ENCODE peak calls at places on chromosomes 16 and 17, in five cellular contexts. W is GM06990, U is nephron progenitor cell, Z is PC-9, H is endothelial cell. J is an unnamed sample.

GRCh38 chr17:9646556-9646905 is 1.2 kb downstream of the USP43 start:
- DNase-seq in W (no peak), U (no peak), Z (no peak), H (no peak), J (no peak)

GRCh38 chr16:57315401-57315800 is 30.9 kb upstream of the PLLP start:
- DNase-seq in W (no peak), U (no peak), Z (no peak), H (no peak), J (no peak)

GRCh38 chr16:69017036-69017783 is 88.2 kb upstream of the HAS3 start:
- DNase-seq in W (no peak), U (no peak), Z (no peak), H (no peak), J (no peak)

GRCh38 chr16:86828202-86828601 is 249.9 kb downstream of the FOXL1 start:
- DNase-seq in W (no peak), U (no peak), Z (no peak), H (no peak), J (no peak)

GRCh38 chr17:17751489-17751995 is 70.3 kb downstream of the RAI1 start:
- DNase-seq in W (peak), U (no peak), Z (peak), H (no peak), J (no peak)

GRCh38 chr16:57668630-57669475 is 747 bp downstream of the ADGRG3 start:
- DNase-seq in W (no peak), U (no peak), Z (no peak), H (no peak), J (no peak)

GRCh38 chr16:76931186-76931585 is 259.8 kb upstream of the MON1B start:
- DNase-seq in W (no peak), U (no peak), Z (no peak), H (no peak), J (no peak)

GRCh38 chr17:15213381-15214087 is 51.6 kb downstream of the PMP22 start:
- DNase-seq in W (no peak), U (peak), Z (no peak), H (peak), J (no peak)

GRCh38 chr17:76903631-76904030 is 35.4 kb downstream of the MGAT5B start:
- DNase-seq in W (no peak), U (no peak), Z (no peak), H (no peak), J (no peak)

GRCh38 chr17:46769531-46770438 is 48.7 kb downstream of the WNT3 start:
- DNase-seq in W (no peak), U (no peak), Z (no peak), H (no peak), J (no peak)

GRCh38 chr17:38568845-38569510 is 36.8 kb downstream of the SRCIN1 start:
- DNase-seq in W (no peak), U (no peak), Z (no peak), H (no peak), J (no peak)

GRCh38 chr16:77807-78443 is at the start of gene MPG:
- DNase-seq in W (peak), U (peak), Z (peak), H (peak), J (peak)

GRCh38 chr17:17971431-17972125 is 622 bp downstream of the TOM1L2 start:
- DNase-seq in W (no peak), U (no peak), Z (peak), H (no peak), J (no peak)

GRCh38 chr17:51322390-51323029 is 62.2 kb downstream of the UTP18 start:
- DNase-seq in W (no peak), U (no peak), Z (no peak), H (no peak), J (no peak)

GRCh38 chr16:61654962-61655361 is 381.3 kb downstream of the CDH8 start:
- DNase-seq in W (no peak), U (no peak), Z (no peak), H (no peak), J (no peak)

GRCh38 chr17:65182233-65182632 is 45.1 kb downstream of the RGS9 start:
- DNase-seq in W (peak), U (no peak), Z (no peak), H (no peak), J (no peak)

GRCh38 chr16:22092143-22092933 is at the start of gene VWA3A:
- DNase-seq in W (no peak), U (peak), Z (peak), H (peak), J (peak)

GRCh38 chr17:34076743-34077631 is 178.1 kb upstream of the CCL2 start:
- DNase-seq in W (no peak), U (no peak), Z (no peak), H (no peak), J (no peak)

GRCh38 chr16:87490091-87490798 is 2.6 kb downstream of the ZCCHC14 start:
- DNase-seq in W (no peak), U (no peak), Z (no peak), H (no peak), J (no peak)

GRCh38 chr16:48136547-48137360 is 19.0 kb downstream of the ABCC12 start:
- DNase-seq in W (no peak), U (no peak), Z (no peak), H (no peak), J (no peak)

GRCh38 chr16:55116165-55116894 is 185.7 kb downstream of the IRX5 start:
- DNase-seq in W (no peak), U (no peak), Z (no peak), H (no peak), J (no peak)

GRCh38 chr17:74782571-74782970 is 6.4 kb upstream of the NAT9 start:
- DNase-seq in W (no peak), U (no peak), Z (no peak), H (no peak), J (no peak)

GRCh38 chr17:869567-870530 is 87.7 kb downstream of the MRM3 start:
- DNase-seq in W (no peak), U (no peak), Z (peak), H (no peak), J (no peak)

GRCh38 chr16:28091706-28092105 is 28.2 kb upstream of the GSG1L start:
- DNase-seq in W (no peak), U (no peak), Z (no peak), H (no peak), J (no peak)

GRCh38 chr16:57607676-57608461 is 20.6 kb upstream of the ADGRG1 start:
- DNase-seq in W (no peak), U (no peak), Z (no peak), H (no peak), J (peak)

GRCh38 chr16:21638573-21638975 is 13.8 kb downstream of the IGSF6 start:
- DNase-seq in W (no peak), U (no peak), Z (no peak), H (no peak), J (no peak)

GRCh38 chr17:45308840-45309239 is 8.0 kb downstream of the MAP3K14 start:
- DNase-seq in W (no peak), U (no peak), Z (no peak), H (no peak), J (no peak)

GRCh38 chr17:78257810-78258322 is 26.4 kb downstream of the TMEM235 start:
- DNase-seq in W (peak), U (no peak), Z (peak), H (no peak), J (no peak)

GRCh38 chr17:78722101-78722761 is 59.8 kb downstream of the CYTH1 start:
- DNase-seq in W (peak), U (no peak), Z (no peak), H (no peak), J (no peak)

GRCh38 chr17:55059724-55060123 is 91.2 kb downstream of the STXBP4 start:
- DNase-seq in W (no peak), U (no peak), Z (no peak), H (no peak), J (no peak)

GRCh38 chr17:55054429-55054828 is 85.9 kb downstream of the STXBP4 start:
- DNase-seq in W (no peak), U (no peak), Z (no peak), H (no peak), J (no peak)

GRCh38 chr17:55057184-55057583 is 88.6 kb downstream of the STXBP4 start:
- DNase-seq in W (no peak), U (no peak), Z (no peak), H (no peak), J (no peak)

GRCh38 chr17:55056530-55056929 is 88.0 kb downstream of the STXBP4 start:
- DNase-seq in W (no peak), U (no peak), Z (peak), H (no peak), J (no peak)

DNA sequence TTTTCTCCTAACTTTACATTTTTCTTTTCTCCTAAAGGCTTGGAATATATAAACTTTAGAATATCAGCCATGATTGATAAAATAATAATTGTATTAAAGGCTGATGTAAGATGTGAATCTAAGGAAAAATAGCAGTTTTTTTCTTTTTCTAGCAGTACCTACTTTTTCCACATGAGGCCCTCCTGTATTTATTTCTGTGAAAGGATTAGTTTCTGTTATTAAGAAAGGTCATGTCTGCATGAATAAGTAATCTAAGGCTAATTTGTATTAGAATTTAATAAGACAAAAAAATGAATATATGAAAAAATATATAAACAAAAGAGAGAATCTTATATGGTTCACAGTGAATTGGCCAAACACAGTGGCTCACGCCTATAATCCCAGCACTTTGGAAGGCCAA is 85.3 kb downstream of the STXBP4 start:
- DNase-seq in W (no peak), U (no peak), Z (no peak), H (no peak), J (no peak)
- TF ChIP-seq CTCF in W (peak), U (peak), Z (peak), H (peak), J (peak)

DNA sequence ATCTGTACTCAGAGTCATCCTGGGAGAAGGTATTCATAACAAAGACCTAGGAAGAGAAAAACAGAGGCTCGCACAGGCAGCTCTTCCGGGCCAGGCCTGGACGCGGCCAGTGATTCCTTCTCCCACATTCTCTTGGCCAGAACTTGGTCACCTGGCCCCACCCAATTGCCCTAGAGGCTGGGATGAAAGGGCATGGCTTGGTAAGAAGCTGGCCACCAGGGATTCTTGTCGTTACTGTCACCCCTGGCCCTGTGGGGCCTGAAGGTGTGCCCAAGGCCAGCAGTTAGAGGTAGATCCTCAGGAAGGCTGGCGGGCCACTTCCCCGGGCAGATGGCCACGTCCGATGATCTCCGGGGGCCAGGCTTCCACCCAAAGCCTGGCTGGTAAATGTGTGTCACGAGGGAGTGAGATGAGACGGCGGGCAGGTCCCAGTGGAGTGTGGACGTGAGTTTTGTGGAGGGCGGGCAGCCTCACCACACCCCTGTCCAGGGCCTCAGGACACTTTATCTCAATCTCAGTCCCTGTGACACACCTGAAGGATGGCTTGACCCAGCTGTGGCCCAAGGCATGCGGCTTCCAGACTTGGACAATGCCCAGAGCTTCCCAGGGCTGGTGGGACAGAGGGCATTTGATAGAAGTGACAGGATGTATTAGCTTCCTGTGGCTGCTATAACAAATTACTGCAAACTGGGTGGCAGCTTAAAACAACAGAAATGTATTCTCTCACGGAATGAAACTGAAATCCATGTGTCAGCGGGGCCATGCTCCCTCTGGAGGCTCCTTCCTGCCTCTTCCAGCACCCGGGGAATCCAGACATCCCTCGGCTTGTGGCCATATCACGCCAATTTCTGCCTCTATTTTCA is 66.3 kb upstream of the GSE1 start:
- DNase-seq in W (no peak), U (no peak), Z (no peak), H (no peak), J (no peak)
- TF ChIP-seq CTCF in W (no peak), U (no peak), Z (no peak), H (no peak), J (no peak)

DNA sequence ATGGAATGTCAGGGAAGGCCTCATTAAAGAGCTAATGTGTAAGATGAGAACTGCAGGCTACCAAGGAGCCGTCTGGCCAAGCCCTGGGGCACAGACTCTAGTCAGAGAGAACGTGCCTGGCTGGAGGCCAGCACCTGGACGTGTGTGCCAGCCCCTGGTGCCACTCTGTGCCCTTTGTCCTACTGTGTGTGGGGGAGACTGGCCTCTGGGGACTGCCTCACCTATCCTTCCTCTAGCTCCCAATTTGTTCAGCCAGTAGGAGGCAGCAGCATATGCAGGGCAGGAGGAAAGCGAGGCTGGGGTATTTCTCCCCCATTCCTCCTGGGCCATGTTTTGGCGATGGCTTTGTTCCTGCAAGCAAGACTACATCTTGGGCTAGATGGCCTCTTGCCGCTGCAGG is 37.1 kb downstream of the KNOP1 start:
- DNase-seq in W (no peak), U (no peak), Z (peak), H (no peak), J (no peak)
- TF ChIP-seq CTCF in W (no peak), U (no peak), Z (peak), H (no peak), J (no peak)

DNA sequence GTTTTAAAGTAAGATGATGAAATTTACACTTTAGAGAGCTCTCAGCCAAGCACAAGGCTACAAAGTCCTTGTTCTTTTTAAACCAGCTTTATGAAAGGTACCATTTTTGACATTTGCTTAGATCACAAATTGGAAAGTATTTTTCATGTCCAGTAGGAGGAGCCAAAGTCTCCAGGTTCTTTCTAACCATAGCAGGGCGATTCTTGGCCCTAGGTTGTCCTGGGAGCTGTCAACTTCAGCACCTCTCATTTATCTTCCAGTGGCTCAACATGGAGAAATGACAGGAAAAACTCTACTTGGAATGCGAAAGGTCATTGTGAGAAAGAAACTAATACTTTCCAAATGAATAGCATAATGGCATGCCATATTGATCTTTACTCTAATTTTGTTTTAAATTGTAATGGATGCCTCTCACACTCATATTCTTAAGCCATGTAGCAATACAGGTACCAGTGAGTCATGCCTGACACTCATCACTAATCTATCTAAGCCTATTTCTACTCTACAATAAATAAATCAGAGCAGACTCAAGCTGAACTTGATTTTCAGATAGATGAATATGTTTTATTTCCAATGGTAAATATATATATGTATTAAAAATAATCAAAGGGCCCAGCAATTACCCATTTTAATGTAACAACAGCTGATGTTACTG is 919.1 kb upstream of the EEF2KMT start:
- DNase-seq in W (no peak), U (peak), Z (no peak), H (peak), J (no peak)
- TF ChIP-seq CTCF in W (peak), U (peak), Z (peak), H (peak), J (peak)

DNA sequence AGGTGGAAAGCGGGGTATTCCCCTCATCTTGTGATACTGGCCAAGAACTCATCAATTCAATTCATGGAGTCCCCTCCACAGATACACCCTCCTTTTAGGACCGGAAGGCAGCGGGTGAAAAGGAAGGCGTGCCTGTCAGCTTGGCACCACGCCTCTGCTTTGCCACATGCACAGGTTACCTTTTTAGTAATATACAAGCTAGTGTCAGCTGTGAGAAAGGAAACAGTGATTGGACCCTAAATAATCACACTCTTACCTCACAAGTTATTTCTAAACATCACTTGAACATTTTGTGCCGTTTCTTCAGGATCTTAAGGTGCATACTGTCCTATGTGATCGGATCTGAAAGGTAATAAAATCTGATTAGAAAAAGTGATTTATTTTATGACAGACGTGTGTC is 15.7 kb downstream of the ZDHHC7 start:
- DNase-seq in W (no peak), U (no peak), Z (no peak), H (no peak), J (no peak)
- TF ChIP-seq CTCF in W (no peak), U (no peak), Z (no peak), H (no peak), J (no peak)

GRCh38 chr17:28228986-28229729 is 89.8 kb upstream of the TMEM97 start:
- DNase-seq in W (no peak), U (no peak), Z (no peak), H (no peak), J (no peak)

GRCh38 chr17:28230011-28230410 is 89.0 kb upstream of the TMEM97 start:
- DNase-seq in W (no peak), U (no peak), Z (no peak), H (no peak), J (no peak)

GRCh38 chr17:28226563-28226962 is 92.4 kb upstream of the TMEM97 start:
- DNase-seq in W (no peak), U (no peak), Z (no peak), H (no peak), J (no peak)

GRCh38 chr17:28227278-28228108 is 91.5 kb upstream of the TMEM97 start:
- DNase-seq in W (peak), U (peak), Z (peak), H (peak), J (peak)

DNA sequence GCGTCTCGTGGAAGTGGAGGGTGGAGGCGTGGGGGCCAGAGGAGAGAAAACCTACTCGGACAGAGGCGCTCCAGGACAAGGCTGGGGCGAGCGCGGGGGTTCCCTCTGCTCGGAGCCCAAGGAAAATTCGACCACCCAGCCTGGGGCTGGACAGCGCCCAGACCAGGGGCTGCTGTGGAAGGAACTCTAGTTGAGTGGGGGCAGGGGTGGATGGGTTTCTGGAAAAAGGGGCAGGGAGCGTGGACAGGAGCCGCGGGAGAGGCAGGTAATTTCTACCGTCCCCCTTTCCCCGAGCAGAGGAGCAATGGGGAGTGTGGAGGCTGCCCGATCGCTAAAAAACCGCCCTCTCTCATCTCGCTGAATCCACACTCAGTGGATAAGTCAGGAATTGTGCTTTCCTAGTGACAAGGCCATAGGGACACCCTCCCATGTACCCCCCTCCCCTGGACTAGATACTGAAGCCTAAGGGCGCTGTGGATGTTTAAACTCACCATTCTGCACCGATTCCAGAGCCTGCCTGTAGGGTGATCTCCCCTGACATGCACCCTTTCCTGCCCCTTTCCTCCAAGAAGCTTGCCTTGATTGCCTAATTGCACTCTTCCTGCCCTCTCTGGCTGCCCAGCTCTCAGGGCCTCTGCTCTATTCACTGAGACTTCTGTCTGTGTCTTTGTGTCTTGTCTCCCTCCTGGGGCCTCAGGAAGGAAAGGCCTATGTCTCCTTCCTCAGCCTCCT is 90.7 kb upstream of the TMEM97 start:
- DNase-seq in W (no peak), U (no peak), Z (no peak), H (peak), J (no peak)
- TF ChIP-seq CTCF in W (no peak), U (no peak), Z (no peak), H (no peak), J (no peak)

DNA sequence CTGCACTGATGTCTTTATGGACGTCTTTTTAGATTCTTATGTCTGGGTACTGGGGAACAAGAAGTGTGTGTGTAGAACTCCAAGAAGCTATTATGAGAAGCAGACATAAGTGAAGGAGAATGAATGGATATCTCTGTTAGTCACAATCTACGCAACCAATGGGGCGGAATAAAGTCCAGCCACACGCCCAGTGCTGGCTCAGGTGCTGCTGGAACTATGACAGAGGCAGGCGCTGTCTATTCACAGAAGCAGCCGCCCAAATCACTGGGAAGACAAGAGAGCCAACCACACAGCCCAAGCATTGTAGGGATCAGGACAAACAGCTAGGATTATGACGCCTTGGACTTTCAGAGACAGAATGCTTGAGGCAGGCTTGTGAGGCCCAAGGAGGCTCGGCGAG is 43.9 kb upstream of the ICAM2 start:
- DNase-seq in W (no peak), U (no peak), Z (no peak), H (no peak), J (no peak)
- TF ChIP-seq CTCF in W (no peak), U (no peak), Z (no peak), H (no peak), J (no peak)

J was measured in mesothelial cell of epicardium.